ENCODE peak calls at places on chromosomes 11 and 22, in ten cellular contexts. J is Calu3; L is CD8-positive, alpha-beta T cell; K is GM13976; O is upper lobe of left lung; R is HL-60; M is OCI-LY7; G is cardiac fibroblast; H is cardiac muscle cell; S is ovary. F is an unnamed sample.

GRCh38 chr11:66728760-66729385 is at the start of gene SPTBN2:
- DNase-seq in R (no peak), K (no peak), L (no peak), G (no peak), O (no peak), M (peak; percentile 36), S (no peak), H (peak; percentile 30), J (no peak), F (no peak)

GRCh38 chr11:73645972-73646631 is at the start of gene PLEKHB1:
- DNase-seq in H (no peak), S (no peak), M (no peak), K (no peak), G (no peak), L (no peak), O (peak; percentile 56), R (no peak), J (no peak), F (no peak)

GRCh38 chr22:26837784-26838520 is 180.6 kb downstream of the MIAT start:
- DNase-seq in L (no peak), O (no peak), R (no peak), S (no peak), G (no peak), M (no peak), H (no peak), J (peak; percentile 11), K (no peak), F (no peak)

GRCh38 chr11:95426823-95427462 is 195.9 kb upstream of the SESN3 start:
- DNase-seq in L (no peak), R (no peak), O (no peak), M (no peak), G (no peak), K (no peak), S (no peak), H (no peak), J (no peak), F (no peak)

GRCh38 chr11:103055174-103055890 is 36.6 kb downstream of the DCUN1D5 start:
- DNase-seq in J (peak; percentile 0), R (no peak), L (no peak), O (no peak), M (peak; percentile 54), K (no peak), S (no peak), G (peak; percentile 68), H (peak; percentile 56), F (peak; percentile 22)

GRCh38 chr22:50435701-50436115 is 39.1 kb downstream of the SBF1 start:
- DNase-seq in S (no peak), R (no peak), M (no peak), L (no peak), H (no peak), G (no peak), J (no peak), O (no peak), K (no peak), F (no peak)

GRCh38 chr11:95074806-95075563 is 8.3 kb downstream of the SRSF8 start:
- DNase-seq in M (no peak), R (no peak), J (peak; percentile 57), O (no peak), K (no peak), H (peak; percentile 72), S (peak; percentile 50), L (no peak), G (peak; percentile 12), F (no peak)

GRCh38 chr11:64268687-64269379 is 15.6 kb downstream of the BAD start:
- DNase-seq in R (peak; percentile 72), M (peak; percentile 70), G (peak; percentile 75), K (peak; percentile 72), H (no peak), S (peak; percentile 90), O (no peak), J (peak; percentile 56), L (peak; percentile 32), F (peak; percentile 52)

GRCh38 chr22:24427500-24428164 is at the start of gene ADORA2A:
- DNase-seq in L (peak; percentile 81), S (no peak), H (no peak), K (peak; percentile 72), O (peak; percentile 82), M (peak; percentile 97), G (no peak), J (no peak), R (peak; percentile 60), F (peak; percentile 66)

GRCh38 chr22:44460287-44461082 is 37.5 kb downstream of the RTL6 start:
- DNase-seq in G (no peak), J (no peak), M (no peak), H (no peak), R (no peak), L (no peak), K (no peak), S (no peak), O (no peak), F (no peak)

GRCh38 chr11:15769203-15769602 is 587.1 kb downstream of the SOX6 start:
- DNase-seq in S (no peak), L (no peak), G (no peak), H (no peak), J (peak; percentile 54), K (no peak), R (no peak), O (no peak), M (no peak), F (no peak)

GRCh38 chr22:46501701-46502100 is 35.7 kb downstream of the CELSR1 start:
- DNase-seq in J (peak; percentile 14), O (no peak), M (no peak), S (no peak), L (no peak), H (no peak), K (no peak), G (peak; percentile 81), R (no peak), F (no peak)

GRCh38 chr22:46007848-46008261 is 30.9 kb upstream of the WNT7B start:
- DNase-seq in G (peak; percentile 91), S (peak; percentile 88), O (peak; percentile 89), J (no peak), M (no peak), K (no peak), L (no peak), H (no peak), R (no peak), F (no peak)

DNA sequence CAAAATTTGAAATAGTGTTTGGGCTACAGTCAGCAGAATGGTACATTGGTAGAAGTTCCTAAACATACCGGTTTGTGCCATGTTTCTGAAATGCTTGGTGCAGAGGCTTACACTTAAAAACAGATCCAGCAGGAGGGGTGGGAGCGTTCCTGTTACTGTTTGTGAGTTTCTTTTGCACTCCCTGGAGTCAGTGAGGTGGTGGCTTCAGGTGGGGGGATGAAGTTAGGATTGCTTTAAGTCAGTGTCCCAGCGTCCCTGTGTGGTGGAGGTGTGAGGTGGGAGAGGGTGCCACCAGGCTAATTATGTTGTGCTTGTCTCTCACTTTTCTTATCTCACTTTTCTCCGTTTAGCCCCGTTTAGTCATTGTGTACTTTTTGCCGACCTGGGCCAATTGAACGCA is 9.7 kb downstream of the TNRC6B start:
- DNase-seq in R (no peak), K (no peak), G (no peak), O (no peak), S (no peak), H (no peak), M (no peak), L (no peak), J (no peak), F (no peak)
- TF ChIP-seq CTCF in R (no peak), K (no peak), G (no peak), O (no peak), S (no peak), H (no peak), M (no peak), L (no peak), J (no peak), F (no peak)

DNA sequence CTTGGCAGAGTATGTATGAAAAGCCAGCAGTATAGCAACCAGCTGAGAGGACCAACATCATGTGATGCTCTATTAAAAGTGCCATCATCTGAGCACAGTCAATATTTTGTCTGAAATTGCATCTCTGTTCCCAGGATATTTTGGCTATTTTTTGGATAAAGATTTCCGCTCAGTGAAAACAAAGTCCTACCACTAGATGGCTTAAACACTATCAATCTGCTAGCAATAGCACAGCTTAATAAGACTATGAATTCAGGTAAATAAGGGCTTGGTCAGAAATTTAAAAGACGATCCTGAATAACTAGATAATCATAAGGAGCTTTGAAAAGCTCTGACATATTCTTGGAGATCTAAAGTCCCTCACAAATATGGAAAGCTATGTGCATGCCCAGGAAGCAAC is 74.4 kb downstream of the MS4A13 start:
- DNase-seq in G (no peak), H (no peak), O (no peak), R (no peak), M (no peak), S (no peak), L (no peak), J (no peak), K (no peak), F (no peak)
- TF ChIP-seq CTCF in G (no peak), H (no peak), O (no peak), R (no peak), M (peak; percentile 69), S (no peak), L (no peak), J (peak; percentile 31), K (no peak), F (no peak)

DNA sequence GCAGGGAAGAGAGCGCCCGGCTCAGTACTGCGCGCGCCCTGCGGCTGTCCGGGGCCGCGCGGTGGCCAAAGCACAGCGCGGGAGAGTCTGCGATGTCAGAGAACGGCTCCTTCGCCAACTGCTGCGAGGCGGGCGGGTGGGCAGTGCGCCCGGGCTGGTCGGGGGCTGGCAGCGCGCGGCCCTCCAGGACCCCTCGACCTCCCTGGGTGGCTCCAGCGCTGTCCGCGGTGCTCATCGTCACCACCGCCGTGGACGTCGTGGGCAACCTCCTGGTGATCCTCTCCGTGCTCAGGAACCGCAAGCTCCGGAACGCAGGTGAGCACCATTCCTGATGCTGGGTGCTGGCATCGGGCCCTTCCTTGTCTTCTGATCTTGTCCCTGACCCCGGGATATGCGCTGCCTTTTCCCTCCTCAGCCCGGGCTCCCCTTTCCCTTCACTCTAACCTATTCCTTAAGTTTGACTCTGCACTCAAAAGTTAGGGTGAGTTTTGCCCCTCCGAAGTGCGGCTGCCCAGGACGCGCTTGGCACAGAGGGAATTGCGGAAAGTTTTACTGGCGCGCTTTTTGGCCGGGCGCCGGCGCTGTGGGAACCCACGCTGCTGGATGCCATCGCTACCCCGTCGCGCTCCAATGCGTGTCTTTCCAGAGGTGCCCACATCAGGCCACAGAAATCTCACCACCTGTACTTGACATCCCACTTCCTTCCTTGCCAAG is at the start of gene MTNR1B:
- DNase-seq in O (peak; percentile 58), L (no peak), R (no peak), J (no peak), G (no peak), M (no peak), S (no peak), K (no peak), H (peak; percentile 28), F (no peak)
- TF ChIP-seq CTCF in O (no peak), L (no peak), R (no peak), J (no peak), G (no peak), M (no peak), S (no peak), K (no peak), H (no peak), F (no peak)

DNA sequence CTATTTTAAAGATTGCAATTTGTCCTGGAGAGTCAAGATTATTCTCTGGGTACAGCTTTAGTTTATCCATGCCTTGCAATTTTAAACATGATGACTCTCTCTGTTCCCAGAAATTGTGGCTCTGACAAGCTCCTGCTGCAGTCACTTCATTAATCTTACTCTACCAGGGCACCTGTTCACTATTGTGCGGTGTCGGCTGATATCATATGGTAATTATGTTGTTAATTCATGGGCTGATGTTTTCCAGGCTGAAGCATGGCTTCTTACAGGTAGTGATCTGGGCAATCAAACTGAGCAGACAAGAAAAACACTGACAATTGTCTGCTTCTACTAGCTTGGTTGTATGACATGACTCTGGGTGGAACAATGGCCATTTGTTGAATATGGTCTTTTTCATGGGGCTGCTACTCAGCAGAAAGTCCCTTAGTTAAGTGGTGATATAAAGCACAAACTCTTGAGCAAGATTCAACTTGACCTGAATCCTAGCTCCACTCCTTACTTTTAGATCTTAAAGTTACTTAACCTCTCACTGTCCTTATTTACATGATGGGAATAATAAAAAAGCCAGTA is 230.7 kb downstream of the FAT3 start:
- DNase-seq in G (no peak), J (no peak), K (no peak), H (no peak), M (no peak), L (no peak), O (no peak), R (no peak), S (no peak), F (no peak)
- TF ChIP-seq CTCF in G (no peak), J (no peak), K (no peak), H (no peak), M (no peak), L (no peak), O (no peak), R (no peak), S (no peak), F (no peak)